ENCODE peak calls at places on chromosomes 6 and 20, in four cellular contexts. K is HFFc6, C is OCI-LY7, W is endothelial cell of umbilical vein. O is an unnamed sample.

GRCh38 chr6:121548146-121548545 is 112.7 kb downstream of the GJA1 start:
- DNase-seq in K (no peak), C (no peak), W (no peak), O (no peak)

GRCh38 chr20:21534453-21534852 is 20.6 kb upstream of the NKX2-2 start:
- DNase-seq in K (no peak), C (peak; percentile 55), W (no peak), O (no peak)

GRCh38 chr20:137668-138131 is 4.7 kb upstream of the DEFB126 start:
- DNase-seq in K (no peak), C (peak; percentile 51), W (no peak), O (no peak)

GRCh38 chr6:144657691-144658090 is 372.6 kb downstream of the UTRN start:
- DNase-seq in K (no peak), C (no peak), W (no peak), O (no peak)

GRCh38 chr6:146944809-146945208 is 259.4 kb upstream of the STXBP5 start:
- DNase-seq in K (no peak), C (no peak), W (no peak), O (no peak)

GRCh38 chr6:69019832-69020231 is 384.8 kb downstream of the ADGRB3 start:
- DNase-seq in K (no peak), C (no peak), W (peak; percentile 36), O (no peak)

GRCh38 chr20:50521221-50521642 is 11.0 kb downstream of the PTPN1 start:
- DNase-seq in K (no peak), C (no peak), W (no peak), O (no peak)

GRCh38 chr6:157981395-157982296 is at the start of gene SYNJ2:
- DNase-seq in K (peak; percentile 64), C (no peak), W (peak; percentile 73), O (peak; percentile 55)

GRCh38 chr20:63696628-63697356 is at the start of gene TNFRSF6B:
- DNase-seq in K (no peak), C (no peak), W (peak; percentile 45), O (no peak)

GRCh38 chr20:38303908-38304379 is at the start of gene BPI:
- DNase-seq in K (no peak), C (no peak), W (no peak), O (no peak)

GRCh38 chr20:38305541-38305940 is 1.6 kb downstream of the BPI start:
- DNase-seq in K (no peak), C (no peak), W (no peak), O (no peak)

GRCh38 chr20:38307371-38308046 is 3.6 kb downstream of the BPI start:
- DNase-seq in K (peak; percentile 65), C (no peak), W (no peak), O (no peak)

GRCh38 chr20:38302721-38303120 is 1.2 kb upstream of the BPI start:
- DNase-seq in K (no peak), C (no peak), W (no peak), O (no peak)

DNA sequence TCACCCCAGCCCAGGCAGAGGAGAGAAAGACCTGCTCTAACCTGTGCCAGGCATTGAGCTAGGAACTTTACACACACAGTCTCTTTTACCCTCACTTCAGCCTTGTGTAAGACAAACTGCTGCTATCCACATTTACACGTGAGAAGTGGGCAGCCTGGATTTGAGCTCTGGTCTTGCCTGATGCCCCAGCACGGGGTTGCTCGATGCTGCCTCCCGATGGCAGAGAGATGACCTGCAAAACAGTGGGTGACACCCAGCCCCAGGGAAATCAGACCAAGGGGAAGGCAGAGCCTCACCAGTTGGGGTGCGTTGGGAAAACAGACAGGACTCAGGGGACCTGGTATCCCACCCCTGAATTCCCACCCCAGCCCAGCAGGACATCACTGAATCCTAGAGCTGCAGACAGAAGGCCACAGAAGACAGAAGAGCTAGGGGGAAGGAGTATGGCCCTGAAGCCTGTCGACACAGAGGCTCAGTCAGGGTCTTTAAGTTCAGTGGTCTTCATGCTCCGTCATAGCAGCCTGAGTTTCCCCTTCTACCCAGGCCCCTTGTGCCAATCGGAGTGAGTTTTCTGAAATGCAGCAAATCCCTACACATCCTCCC is 990 bp downstream of the BPI start:
- DNase-seq in K (peak; percentile 45), C (peak; percentile 8), W (peak; percentile 30), O (no peak)
- TF ChIP-seq CTCF in K (peak; percentile 81), C (peak; percentile 63), W (peak; percentile 40), O (peak; percentile 81)

GRCh38 chr6:19369770-19370169 is 467.4 kb upstream of the ID4 start:
- DNase-seq in K (no peak), C (no peak), W (no peak), O (no peak)

DNA sequence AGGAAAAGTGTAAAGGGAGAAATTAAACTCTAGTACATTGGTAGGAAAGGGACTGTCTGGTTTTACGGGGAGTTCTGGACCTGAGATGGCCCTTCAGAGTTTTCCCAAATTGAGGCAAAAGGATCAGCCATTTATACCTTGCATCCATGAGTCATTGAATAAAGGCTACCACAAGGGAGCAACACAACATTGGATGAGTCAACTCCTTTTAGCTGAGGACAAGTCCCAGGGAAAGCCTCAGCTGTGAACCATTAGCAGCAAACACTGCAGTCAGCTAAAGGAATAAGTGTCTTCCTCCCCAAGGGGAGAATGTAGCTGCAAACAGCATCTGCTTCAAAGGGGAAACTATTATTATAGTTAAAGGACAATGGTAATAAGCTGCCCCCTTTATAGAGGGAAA is 468.7 kb upstream of the ID4 start:
- DNase-seq in K (peak; percentile 48), C (no peak), W (no peak), O (peak; percentile 3)
- TF ChIP-seq CTCF in K (no peak), C (no peak), W (no peak), O (no peak)

GRCh38 chr6:38739532-38739931 is 24.4 kb downstream of the DNAH8 start:
- DNase-seq in K (no peak), C (no peak), W (peak; percentile 15), O (no peak)
- TF ChIP-seq CTCF in K (peak; percentile 72), C (peak; percentile 55), W (peak; percentile 6), O (no peak)

DNA sequence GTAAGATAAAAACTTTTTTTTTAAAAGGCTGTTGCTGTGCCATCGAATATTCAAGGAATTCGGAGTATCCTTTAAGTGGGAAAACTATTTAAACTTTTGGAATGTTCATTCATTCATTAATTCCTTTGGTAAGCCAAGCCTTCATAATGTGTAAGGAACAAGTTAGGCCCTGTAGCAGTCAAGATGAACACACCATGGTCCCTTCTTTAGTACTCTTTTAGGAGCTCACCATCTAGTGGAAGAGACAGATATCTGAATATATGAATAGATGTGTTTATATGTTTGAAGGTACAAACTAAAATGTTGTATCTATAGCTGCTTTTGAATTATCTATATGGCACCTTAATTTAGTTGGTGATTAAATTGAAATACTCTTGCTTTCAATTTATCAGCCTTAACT is 5.8 kb downstream of the SPO11 start:
- DNase-seq in K (no peak), C (peak; percentile 52), W (no peak), O (no peak)
- TF ChIP-seq CTCF in K (peak; percentile 32), C (peak; percentile 74), W (no peak), O (no peak)

GRCh38 chr20:54172856-54173652 is 732 bp downstream of the CYP24A1 start:
- DNase-seq in K (no peak), C (no peak), W (no peak), O (no peak)
- TF ChIP-seq CTCF in K (no peak), C (no peak), W (no peak), O (no peak)

GRCh38 chr6:20211941-20212391 is 303 bp downstream of the MBOAT1 start:
- DNase-seq in K (no peak), C (no peak), W (no peak), O (no peak)
- TF ChIP-seq CTCF in K (no peak), C (no peak), W (no peak), O (no peak)

DNA sequence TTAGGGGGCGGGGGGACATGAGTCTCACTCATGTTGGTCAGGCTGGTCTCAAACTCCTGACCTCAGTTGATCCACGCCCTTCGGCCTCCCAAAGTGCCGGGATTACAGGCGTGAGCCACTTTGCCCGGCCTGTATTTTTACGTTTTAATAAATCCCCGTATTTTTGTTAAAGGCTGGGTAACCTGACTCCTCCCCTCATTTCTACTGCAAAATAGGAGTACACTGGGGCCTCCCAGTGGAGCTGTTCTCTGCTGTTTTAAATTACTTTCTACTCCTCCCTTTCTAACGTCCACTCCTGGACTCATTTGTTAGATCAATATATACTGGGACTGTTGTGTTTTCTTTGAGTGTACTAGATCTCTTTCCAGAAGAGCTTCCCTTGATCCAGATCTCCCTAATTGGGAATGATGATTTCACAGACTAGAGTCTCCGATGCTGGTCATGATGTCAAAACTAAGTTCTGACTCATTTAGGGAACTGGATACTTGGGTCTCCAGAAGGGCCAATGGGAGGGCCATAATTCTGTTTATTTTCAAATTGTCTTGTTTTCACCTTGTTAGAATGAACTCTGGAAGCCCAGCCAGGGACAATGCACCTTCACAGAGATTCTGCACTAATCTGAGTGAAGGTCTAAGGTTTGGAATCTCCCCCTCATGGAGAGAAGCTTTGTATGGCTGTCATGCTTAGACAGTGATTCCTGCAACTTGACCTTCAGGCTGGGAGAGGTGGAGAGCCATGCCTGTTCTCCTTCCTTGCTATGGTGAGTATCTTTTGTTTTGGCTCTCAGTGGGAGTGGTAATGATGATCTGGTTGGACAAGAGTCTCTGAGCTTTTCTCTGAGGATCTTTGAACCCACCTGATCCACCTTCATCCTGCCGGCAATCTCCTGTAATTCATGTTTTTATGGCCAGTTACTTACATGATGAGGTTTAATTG is 9.4 kb downstream of the HSPA1B start:
- DNase-seq in K (peak; percentile 60), C (peak; percentile 48), W (peak; percentile 30), O (no peak)
- TF ChIP-seq CTCF in K (peak; percentile 32), C (peak; percentile 55), W (no peak), O (peak; percentile 35)

O was measured in BJ.